ENCODE peak calls at places on chromosomes 4 and X, in five cellular contexts. K is Right ventricle myocardium inferior, D is ovary, R is PC-9, A is foreskin fibroblast. H is an unnamed sample.

GRCh38 chr4:105149771-105150170 is 3.1 kb downstream of the TET2 start:
- DNase-seq in D (no peak), R (no peak), K (no peak), A (no peak), H (no peak)

GRCh38 chr4:1047976-1048780 is 36.8 kb downstream of the FGFRL1 start:
- DNase-seq in R (no peak), D (peak; percentile 46), K (peak; percentile 39), A (no peak), H (peak; percentile 45)

GRCh38 chr4:154982187-154983047 is 201.3 kb downstream of the RBM46 start:
- DNase-seq in K (no peak), A (peak; percentile 54), D (peak; percentile 51), R (peak; percentile 43), H (peak; percentile 13)

GRCh38 chrX:155563099-155563498 is 49.7 kb downstream of the TMLHE start:
- DNase-seq in R (no peak), K (no peak), A (no peak), D (no peak), H (no peak)

GRCh38 chr4:26337612-26338011 is 16.8 kb downstream of the RBPJ start:
- DNase-seq in R (no peak), D (no peak), A (no peak), K (no peak), H (no peak)

GRCh38 chr4:43843501-43843900 is 605.1 kb downstream of the KCTD8 start:
- DNase-seq in A (no peak), K (no peak), D (no peak), R (no peak), H (no peak)

GRCh38 chr4:94668724-94669123 is 89.0 kb upstream of the BMPR1B start:
- DNase-seq in D (no peak), K (no peak), A (no peak), R (no peak), H (no peak)

GRCh38 chr4:177239878-177240277 is 69.8 kb upstream of the NEIL3 start:
- DNase-seq in K (no peak), R (no peak), A (peak; percentile 14), D (no peak), H (no peak)

GRCh38 chr4:8199594-8200301 is 658 bp downstream of the SH3TC1 start:
- DNase-seq in R (no peak), A (no peak), D (peak; percentile 54), K (no peak), H (no peak)

GRCh38 chr4:110486226-110486625 is 10.3 kb downstream of the ENPEP start:
- DNase-seq in R (no peak), A (no peak), D (no peak), K (no peak), H (no peak)

GRCh38 chrX:14864626-14865025 is 8.2 kb downstream of the FANCB start:
- DNase-seq in A (peak; percentile 39), R (no peak), K (no peak), D (no peak), H (no peak)

GRCh38 chr4:17153572-17153971 is 255.1 kb upstream of the LDB2 start:
- DNase-seq in A (no peak), R (no peak), D (no peak), K (peak; percentile 52), H (no peak)

GRCh38 chr4:66974665-66975064 is 570.6 kb downstream of the CENPC start:
- DNase-seq in R (no peak), K (no peak), D (no peak), A (no peak), H (no peak)

GRCh38 chrX:45191820-45192409 is 8.8 kb downstream of the DIPK2B start:
- DNase-seq in R (no peak), K (no peak), D (no peak), A (no peak), H (no peak)

GRCh38 chrX:1661048-1661921 is 46.4 kb downstream of the ASMT start:
- DNase-seq in A (no peak), K (peak; percentile 87), R (no peak), D (no peak), H (peak; percentile 20)

GRCh38 chrX:133045986-133046385 is 50.9 kb downstream of the USP26 start:
- DNase-seq in R (peak; percentile 8), D (no peak), A (peak; percentile 0), K (no peak), H (no peak)

GRCh38 chr4:114600066-114600552 is 1.5 kb downstream of the UGT8 start:
- DNase-seq in A (no peak), K (no peak), D (no peak), R (no peak), H (no peak)

GRCh38 chr4:184424993-184425758 is 49.2 kb downstream of the IRF2 start:
- DNase-seq in A (no peak), D (no peak), R (no peak), K (no peak), H (peak; percentile 36)

GRCh38 chrX:12979630-12980015 is 4.7 kb downstream of the TMSB4X start:
- DNase-seq in K (no peak), A (no peak), R (no peak), D (no peak), H (no peak)

GRCh38 chr4:41361831-41362646 is 105.3 kb downstream of the UCHL1 start:
- DNase-seq in A (no peak), R (peak; percentile 26), D (no peak), K (no peak), H (no peak)

GRCh38 chrX:85084770-85085393 is 81.2 kb downstream of the APOOL start:
- DNase-seq in A (peak; percentile 50), K (no peak), D (no peak), R (peak; percentile 4), H (no peak)

GRCh38 chr4:56128231-56128630 is 179.5 kb downstream of the CEP135 start:
- DNase-seq in R (no peak), A (peak; percentile 15), D (no peak), K (no peak), H (no peak)

GRCh38 chr4:39609454-39609911 is 29.2 kb downstream of the SMIM14 start:
- DNase-seq in D (no peak), A (no peak), K (no peak), R (no peak), H (no peak)

H was measured in psoas muscle.